ENCODE peak calls at places on chromosomes 3 and 15, in six cellular contexts. One of them, this sample, is unnamed. For H3K79me2, the result is how much of the 10 kb centered on the place peaks cover.

GRCh38 chr15:58355965-58356358 is 75.8 kb upstream of the LIPC start:
- DNase-seq in astrocyte: no peak
- DNase-seq in mammary epithelial cell: no peak
- DNase-seq in fibroblast of lung: no peak
- DNase-seq in SK-N-SH: no peak
- DNase-seq in H9: no peak
- DNase-seq in this sample: no peak

GRCh38 chr3:64238971-64239667 is 13.9 kb upstream of the PRICKLE2 start:
- DNase-seq in astrocyte: peak
- DNase-seq in mammary epithelial cell: peak
- DNase-seq in fibroblast of lung: peak
- DNase-seq in SK-N-SH: peak
- DNase-seq in H9: peak
- DNase-seq in this sample: peak

GRCh38 chr3:14863324-14864100 is 44.8 kb downstream of the FGD5 start:
- DNase-seq in astrocyte: no peak
- DNase-seq in mammary epithelial cell: no peak
- DNase-seq in fibroblast of lung: no peak
- DNase-seq in SK-N-SH: no peak
- DNase-seq in H9: peak
- DNase-seq in this sample: no peak

GRCh38 chr3:166760114-166760513 is 620.0 kb downstream of the ZBBX start:
- DNase-seq in astrocyte: no peak
- DNase-seq in mammary epithelial cell: no peak
- DNase-seq in fibroblast of lung: no peak
- DNase-seq in SK-N-SH: no peak
- DNase-seq in H9: no peak
- DNase-seq in this sample: no peak

GRCh38 chr3:45551214-45552010 is 43.1 kb upstream of the LIMD1 start:
- DNase-seq in astrocyte: peak
- DNase-seq in mammary epithelial cell: peak
- DNase-seq in fibroblast of lung: peak
- DNase-seq in SK-N-SH: no peak
- DNase-seq in H9: no peak
- DNase-seq in this sample: peak

GRCh38 chr3:144272715-144273114 is 301.1 kb downstream of the DIPK2A start:
- DNase-seq in astrocyte: no peak
- DNase-seq in mammary epithelial cell: no peak
- DNase-seq in fibroblast of lung: no peak
- DNase-seq in SK-N-SH: no peak
- DNase-seq in H9: no peak
- DNase-seq in this sample: no peak

GRCh38 chr3:58645726-58646125 is 20.8 kb downstream of the FAM3D start:
- DNase-seq in astrocyte: no peak
- DNase-seq in mammary epithelial cell: no peak
- DNase-seq in fibroblast of lung: no peak
- DNase-seq in SK-N-SH: no peak
- DNase-seq in H9: no peak
- DNase-seq in this sample: no peak

GRCh38 chr3:180705619-180706018 is 26.3 kb upstream of the CCDC39 start:
- DNase-seq in astrocyte: no peak
- DNase-seq in mammary epithelial cell: no peak
- DNase-seq in fibroblast of lung: no peak
- DNase-seq in SK-N-SH: no peak
- DNase-seq in H9: no peak
- DNase-seq in this sample: no peak

GRCh38 chr3:195227871-195228270 is 43.1 kb downstream of the XXYLT1 start:
- DNase-seq in astrocyte: no peak
- DNase-seq in mammary epithelial cell: no peak
- DNase-seq in fibroblast of lung: no peak
- DNase-seq in SK-N-SH: no peak
- DNase-seq in H9: no peak
- DNase-seq in this sample: no peak

GRCh38 chr3:189304465-189305341 is 132.9 kb downstream of the TPRG1 start:
- DNase-seq in astrocyte: peak
- DNase-seq in mammary epithelial cell: peak
- DNase-seq in fibroblast of lung: no peak
- DNase-seq in SK-N-SH: no peak
- DNase-seq in H9: peak
- DNase-seq in this sample: peak

GRCh38 chr3:142088522-142088921 is 60.8 kb downstream of the TFDP2 start:
- DNase-seq in astrocyte: peak
- DNase-seq in mammary epithelial cell: no peak
- DNase-seq in fibroblast of lung: no peak
- DNase-seq in SK-N-SH: no peak
- DNase-seq in H9: no peak
- DNase-seq in this sample: no peak

GRCh38 chr3:182785142-182785541 is 8.2 kb upstream of the ATP11B start:
- DNase-seq in astrocyte: no peak
- DNase-seq in mammary epithelial cell: no peak
- DNase-seq in fibroblast of lung: no peak
- DNase-seq in SK-N-SH: no peak
- DNase-seq in H9: no peak
- DNase-seq in this sample: no peak

GRCh38 chr3:12854550-12854949 is 13.2 kb upstream of the RPL32 start:
- DNase-seq in astrocyte: no peak
- DNase-seq in mammary epithelial cell: no peak
- DNase-seq in fibroblast of lung: no peak
- DNase-seq in SK-N-SH: no peak
- DNase-seq in H9: no peak
- DNase-seq in this sample: no peak

GRCh38 chr3:8869613-8870012 is 93.7 kb downstream of the RAD18 start:
- DNase-seq in astrocyte: peak
- DNase-seq in mammary epithelial cell: peak
- DNase-seq in fibroblast of lung: peak
- DNase-seq in SK-N-SH: no peak
- DNase-seq in H9: no peak
- DNase-seq in this sample: peak

GRCh38 chr3:113018461-113019181 is 27.8 kb downstream of the GTPBP8 start:
- DNase-seq in astrocyte: peak
- DNase-seq in mammary epithelial cell: peak
- DNase-seq in fibroblast of lung: peak
- DNase-seq in SK-N-SH: peak
- DNase-seq in H9: no peak
- DNase-seq in this sample: peak

GRCh38 chr3:159788987-159789386 is 199.6 kb upstream of the IL12A start:
- DNase-seq in astrocyte: no peak
- DNase-seq in mammary epithelial cell: peak
- DNase-seq in fibroblast of lung: no peak
- DNase-seq in SK-N-SH: no peak
- DNase-seq in H9: no peak
- DNase-seq in this sample: no peak
- H3K79me2 ChIP-seq in astrocyte: half or more
- H3K79me2 ChIP-seq in mammary epithelial cell: half or more
- H3K79me2 ChIP-seq in fibroblast of lung: half or more
- H3K79me2 ChIP-seq in SK-N-SH: half or more
- H3K79me2 ChIP-seq in H9: under half
- H3K79me2 ChIP-seq in this sample: under half

GRCh38 chr3:197713477-197713822 is 23.3 kb downstream of the RUBCN start:
- DNase-seq in astrocyte: no peak
- DNase-seq in mammary epithelial cell: no peak
- DNase-seq in fibroblast of lung: no peak
- DNase-seq in SK-N-SH: no peak
- DNase-seq in H9: no peak
- DNase-seq in this sample: no peak

GRCh38 chr3:197706658-197707057 is 30.0 kb downstream of the RUBCN start:
- DNase-seq in astrocyte: no peak
- DNase-seq in mammary epithelial cell: no peak
- DNase-seq in fibroblast of lung: no peak
- DNase-seq in SK-N-SH: no peak
- DNase-seq in H9: no peak
- DNase-seq in this sample: no peak

GRCh38 chr3:197711973-197712707 is 24.6 kb downstream of the RUBCN start:
- DNase-seq in astrocyte: peak
- DNase-seq in mammary epithelial cell: peak
- DNase-seq in fibroblast of lung: peak
- DNase-seq in SK-N-SH: peak
- DNase-seq in H9: peak
- DNase-seq in this sample: peak

GRCh38 chr3:197714251-197714650 is 22.5 kb downstream of the RUBCN start:
- DNase-seq in astrocyte: no peak
- DNase-seq in mammary epithelial cell: no peak
- DNase-seq in fibroblast of lung: no peak
- DNase-seq in SK-N-SH: no peak
- DNase-seq in H9: no peak
- DNase-seq in this sample: no peak

DNA sequence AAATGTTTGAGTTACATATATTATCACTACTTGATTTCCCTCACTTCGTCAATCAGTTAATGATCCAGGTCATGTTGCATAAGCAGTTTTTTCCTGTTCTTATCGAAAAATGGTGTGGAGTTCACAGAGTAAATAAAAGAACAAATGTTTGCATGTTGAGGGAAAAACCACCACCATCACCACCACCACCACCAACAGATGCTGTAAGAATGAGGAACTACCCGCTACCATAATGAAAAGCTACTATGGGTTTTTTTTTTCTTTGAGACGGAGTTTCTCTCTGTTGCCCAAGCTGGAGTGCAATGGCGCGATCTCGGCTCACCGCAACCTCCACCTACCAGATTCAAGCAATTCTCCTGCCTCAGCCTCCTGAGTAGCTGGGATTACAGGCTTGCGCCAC is 27.6 kb downstream of the RUBCN start:
- DNase-seq in astrocyte: no peak
- DNase-seq in mammary epithelial cell: no peak
- DNase-seq in fibroblast of lung: no peak
- DNase-seq in SK-N-SH: no peak
- DNase-seq in H9: no peak
- DNase-seq in this sample: no peak
- H3K79me2 ChIP-seq in astrocyte: under half
- H3K79me2 ChIP-seq in mammary epithelial cell: under half
- H3K79me2 ChIP-seq in fibroblast of lung: under half
- H3K79me2 ChIP-seq in SK-N-SH: under half
- H3K79me2 ChIP-seq in H9: under half
- H3K79me2 ChIP-seq in this sample: under half

GRCh38 chr15:27694506-27695077 is 404.5 kb downstream of the OCA2 start:
- DNase-seq in astrocyte: peak
- DNase-seq in mammary epithelial cell: no peak
- DNase-seq in fibroblast of lung: no peak
- DNase-seq in SK-N-SH: no peak
- DNase-seq in H9: no peak
- DNase-seq in this sample: peak
- H3K79me2 ChIP-seq in astrocyte: under half
- H3K79me2 ChIP-seq in mammary epithelial cell: under half
- H3K79me2 ChIP-seq in fibroblast of lung: under half
- H3K79me2 ChIP-seq in SK-N-SH: under half
- H3K79me2 ChIP-seq in H9: under half
- H3K79me2 ChIP-seq in this sample: under half

GRCh38 chr3:138829097-138829496 is 5.6 kb downstream of the PIK3CB start:
- DNase-seq in astrocyte: no peak
- DNase-seq in mammary epithelial cell: no peak
- DNase-seq in fibroblast of lung: no peak
- DNase-seq in SK-N-SH: no peak
- DNase-seq in H9: no peak
- DNase-seq in this sample: no peak

GRCh38 chr3:138824114-138824506 is 10.6 kb downstream of the PIK3CB start:
- DNase-seq in astrocyte: no peak
- DNase-seq in mammary epithelial cell: no peak
- DNase-seq in fibroblast of lung: no peak
- DNase-seq in SK-N-SH: no peak
- DNase-seq in H9: no peak
- DNase-seq in this sample: no peak

GRCh38 chr3:138829886-138830510 is 4.7 kb downstream of the PIK3CB start:
- DNase-seq in astrocyte: no peak
- DNase-seq in mammary epithelial cell: no peak
- DNase-seq in fibroblast of lung: no peak
- DNase-seq in SK-N-SH: no peak
- DNase-seq in H9: no peak
- DNase-seq in this sample: no peak

GRCh38 chr3:138827222-138827621 is 7.5 kb downstream of the PIK3CB start:
- DNase-seq in astrocyte: no peak
- DNase-seq in mammary epithelial cell: no peak
- DNase-seq in fibroblast of lung: no peak
- DNase-seq in SK-N-SH: no peak
- DNase-seq in H9: no peak
- DNase-seq in this sample: no peak
- H3K79me2 ChIP-seq in astrocyte: half or more
- H3K79me2 ChIP-seq in mammary epithelial cell: half or more
- H3K79me2 ChIP-seq in fibroblast of lung: under half
- H3K79me2 ChIP-seq in SK-N-SH: half or more
- H3K79me2 ChIP-seq in H9: under half
- H3K79me2 ChIP-seq in this sample: half or more

This sample was measured in hepatocyte.